ENCODE peak calls at places on chromosomes 11 and 22, in ten cellular contexts. W, E, X, H, R, I, V, K, L and G are unnamed samples.

GRCh38 chr11:61762798-61763197 is 10.4 kb downstream of the MYRF start:
- DNase-seq in W (no peak), E (no peak), X (no peak), H (no peak), R (no peak), I (no peak), V (no peak), K (no peak), L (no peak), G (no peak)

GRCh38 chr11:27907534-27907933 is 200.4 kb downstream of the KIF18A start:
- DNase-seq in W (no peak), E (no peak), X (peak), H (no peak), R (no peak), I (no peak), V (no peak), K (peak), L (no peak), G (no peak)

GRCh38 chr11:86741489-86742435 is 58.6 kb upstream of the PRSS23 start:
- DNase-seq in W (no peak), E (peak), X (peak), H (no peak), R (no peak), I (no peak), V (peak), K (no peak), L (no peak), G (peak)

GRCh38 chr22:35510481-35510934 is 30.1 kb upstream of the RASD2 start:
- DNase-seq in W (no peak), E (no peak), X (peak), H (no peak), R (no peak), I (no peak), V (peak), K (no peak), L (no peak), G (peak)

GRCh38 chr11:117096973-117097566 is 1.2 kb downstream of the SIK3 start:
- DNase-seq in W (no peak), E (no peak), X (peak), H (no peak), R (no peak), I (no peak), V (no peak), K (no peak), L (no peak), G (no peak)

GRCh38 chr22:35914665-35915476 is 113.8 kb downstream of the RBFOX2 start:
- DNase-seq in W (peak), E (peak), X (peak), H (peak), R (no peak), I (peak), V (peak), K (peak), L (no peak), G (peak)

GRCh38 chr11:18853086-18853720 is 61.6 kb upstream of the PTPN5 start:
- DNase-seq in W (peak), E (no peak), X (peak), H (no peak), R (no peak), I (no peak), V (no peak), K (peak), L (no peak), G (peak)

GRCh38 chr11:2748814-2749554 is 49.2 kb upstream of the KCNQ1OT1 start:
- DNase-seq in W (peak), E (no peak), X (no peak), H (no peak), R (no peak), I (peak), V (no peak), K (no peak), L (no peak), G (no peak)

GRCh38 chr11:57425565-57426438 is 1.1 kb downstream of the SLC43A3 start:
- DNase-seq in W (peak), E (peak), X (no peak), H (no peak), R (no peak), I (peak), V (no peak), K (no peak), L (no peak), G (peak)

GRCh38 chr11:518463-519202 is 11.6 kb upstream of the RNH1 start:
- DNase-seq in W (peak), E (peak), X (peak), H (no peak), R (peak), I (peak), V (peak), K (no peak), L (peak), G (peak)

GRCh38 chr11:69745201-69745600 is 29.9 kb downstream of the FGF4 start:
- DNase-seq in W (no peak), E (no peak), X (peak), H (no peak), R (no peak), I (no peak), V (no peak), K (no peak), L (no peak), G (peak)

GRCh38 chr11:96073536-96073935 is 149.6 kb upstream of the MTMR2 start:
- DNase-seq in W (no peak), E (no peak), X (no peak), H (no peak), R (no peak), I (no peak), V (no peak), K (no peak), L (no peak), G (no peak)

GRCh38 chr11:63764712-63765631 is 3.6 kb downstream of the ZFTA start:
- DNase-seq in W (peak), E (no peak), X (no peak), H (no peak), R (no peak), I (peak), V (no peak), K (no peak), L (no peak), G (no peak)

GRCh38 chr11:73570415-73571114 is 27.3 kb downstream of the FAM168A start:
- DNase-seq in W (no peak), E (no peak), X (peak), H (no peak), R (no peak), I (no peak), V (peak), K (no peak), L (no peak), G (peak)

GRCh38 chr11:61776561-61777075 is 15.8 kb downstream of the TMEM258 start:
- DNase-seq in W (peak), E (peak), X (peak), H (no peak), R (peak), I (peak), V (peak), K (peak), L (no peak), G (peak)

GRCh38 chr11:95547974-95548373 is 241.6 kb downstream of the FAM76B start:
- DNase-seq in W (no peak), E (no peak), X (no peak), H (no peak), R (no peak), I (no peak), V (no peak), K (no peak), L (no peak), G (no peak)

GRCh38 chr22:48897638-48897954 is 930.1 kb downstream of the BRD1 start:
- DNase-seq in W (no peak), E (no peak), X (no peak), H (no peak), R (no peak), I (no peak), V (no peak), K (no peak), L (no peak), G (no peak)

GRCh38 chr22:40236131-40236665 is 58.5 kb downstream of the TNRC6B start:
- DNase-seq in W (no peak), E (no peak), X (no peak), H (no peak), R (no peak), I (no peak), V (no peak), K (no peak), L (no peak), G (no peak)

GRCh38 chr22:21714784-21715183 is 20.8 kb downstream of the YPEL1 start:
- DNase-seq in W (no peak), E (no peak), X (peak), H (no peak), R (no peak), I (no peak), V (no peak), K (no peak), L (no peak), G (no peak)

GRCh38 chr11:64267207-64267945 is 16.0 kb downstream of the PLCB3 start:
- DNase-seq in W (no peak), E (no peak), X (no peak), H (no peak), R (no peak), I (peak), V (no peak), K (no peak), L (no peak), G (no peak)